ENCODE peak calls at places on chromosomes 13 and 19, in four cellular contexts. Q is tibial nerve, C is AG04450, S is ovary. M is an unnamed sample. For H3K27me3, the result is how much of the 10 kb centered on the place peaks cover.

GRCh38 chr13:109180905-109181425 is 551.6 kb downstream of the MYO16 start:
- DNase-seq in Q (no peak), S (no peak), C (peak), M (no peak)

GRCh38 chr13:19862511-19863313 is 737 bp downstream of the ZMYM5 start:
- DNase-seq in S (no peak), Q (no peak), C (no peak), M (peak)

GRCh38 chr13:42878721-42879120 is 97.3 kb downstream of the FAM216B start:
- DNase-seq in C (no peak), S (no peak), Q (no peak), M (no peak)

GRCh38 chr19:17328517-17329060 is 6.1 kb downstream of the ANO8 start:
- DNase-seq in Q (no peak), S (no peak), C (no peak), M (no peak)

GRCh38 chr19:33988601-33989000 is 183.7 kb upstream of the LSM14A start:
- DNase-seq in C (no peak), S (no peak), Q (no peak), M (no peak)

GRCh38 chr19:11422163-11423068 is 3.3 kb upstream of the RGL3 start:
- DNase-seq in Q (peak), C (no peak), S (peak), M (peak)

GRCh38 chr19:5694952-5695648 is 5.0 kb downstream of the RPL36 start:
- DNase-seq in S (peak), Q (no peak), C (no peak), M (no peak)

GRCh38 chr19:799076-799881 is 2.0 kb downstream of the PTBP1 start:
- DNase-seq in Q (no peak), C (no peak), S (peak), M (no peak)

GRCh38 chr13:30464496-30465351 is 1.0 kb downstream of the HMGB1 start:
- DNase-seq in Q (peak), C (peak), S (peak), M (peak)

GRCh38 chr13:44649118-44649455 is 73.0 kb upstream of the TSC22D1 start:
- DNase-seq in Q (no peak), C (no peak), S (no peak), M (no peak)

GRCh38 chr13:64457976-64458375 is 2772.2 kb downstream of the PCDH9 start:
- DNase-seq in Q (no peak), S (no peak), C (no peak), M (no peak)

GRCh38 chr13:54194233-54195024 is 1165.8 kb downstream of the OLFM4 start:
- DNase-seq in Q (no peak), C (no peak), S (no peak), M (no peak)

GRCh38 chr13:42970824-42971669 is 21.0 kb downstream of the EPSTI1 start:
- DNase-seq in C (no peak), Q (no peak), S (no peak), M (no peak)

DNA sequence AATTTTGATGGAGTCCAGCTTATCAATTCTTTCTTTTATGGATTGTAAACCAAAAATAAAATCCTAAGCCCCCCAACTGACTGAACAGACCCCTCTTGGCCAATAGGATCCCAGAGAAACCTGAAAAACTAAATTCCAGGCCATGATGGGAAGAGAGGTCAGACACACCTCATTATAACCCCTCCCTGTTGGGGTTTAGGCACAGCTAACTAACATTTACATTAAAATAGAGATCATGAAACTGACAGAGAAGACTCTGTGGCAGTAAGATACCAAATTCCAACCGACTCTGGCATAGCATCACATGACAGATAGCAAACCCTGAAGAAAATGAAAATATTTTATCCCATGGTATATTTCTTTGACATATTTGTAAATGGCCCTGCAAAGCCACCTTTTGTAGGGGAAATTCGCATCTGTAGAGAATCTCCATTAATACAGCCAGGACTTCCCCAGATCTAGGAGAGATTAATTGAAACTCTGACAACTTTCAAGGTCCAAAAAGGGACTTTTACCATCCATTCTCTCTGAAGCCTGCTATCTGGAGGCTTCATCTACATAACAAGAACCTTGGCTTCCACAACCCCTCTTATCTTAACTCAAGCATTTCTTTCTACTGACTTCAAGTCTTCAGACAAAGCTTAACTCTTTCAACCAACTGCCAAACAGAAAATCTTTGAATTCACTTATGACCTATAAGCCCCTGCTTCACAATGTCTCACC is 27.0 kb upstream of the GAS6 start:
- DNase-seq in C (no peak), S (no peak), Q (no peak), M (no peak)
- H3K27me3 ChIP-seq in C (under half), S (under half), Q (under half), M (under half)

DNA sequence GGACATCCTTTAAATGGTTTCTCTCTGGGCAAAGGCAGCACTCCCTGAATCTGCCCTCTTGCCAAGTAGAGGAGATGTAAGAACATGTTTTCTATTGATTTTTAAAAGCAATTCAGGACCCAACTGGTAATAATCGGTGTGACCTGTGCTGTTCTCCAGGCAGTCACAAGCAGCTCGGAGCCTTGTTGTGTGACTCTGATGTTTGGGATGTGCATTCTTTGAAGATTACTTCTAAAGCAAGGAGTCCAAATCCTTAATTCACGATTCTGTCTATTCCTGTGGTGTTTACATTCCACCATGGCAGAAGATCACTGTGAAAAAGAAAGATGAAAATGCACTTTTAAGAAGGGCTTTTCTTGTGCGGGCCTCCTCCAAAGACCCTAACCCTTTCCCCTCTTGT is 122.3 kb upstream of the ZNF536 start:
- DNase-seq in S (no peak), C (no peak), Q (no peak), M (no peak)
- H3K27me3 ChIP-seq in S (under half), C (under half), Q (under half), M (half or more)

DNA sequence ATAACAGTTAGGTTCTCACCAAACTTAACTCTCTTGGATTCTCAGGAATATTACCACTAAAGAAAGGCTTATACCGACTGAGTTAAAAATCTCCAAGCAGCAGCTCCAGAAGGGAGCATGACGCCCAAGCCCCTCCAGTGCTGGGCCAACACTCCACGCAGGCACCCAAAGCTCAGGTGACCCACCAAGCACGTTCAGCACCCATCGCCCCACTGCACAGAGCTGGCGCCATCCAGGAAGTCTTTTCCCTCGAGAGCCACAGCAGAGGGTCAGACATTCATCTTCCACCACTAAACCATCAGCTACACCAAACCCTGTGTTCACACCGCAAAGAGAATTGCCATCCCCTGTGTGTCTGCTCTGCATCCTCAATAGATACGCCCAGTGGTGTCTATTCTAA is 65.7 kb downstream of the SOX1 start:
- DNase-seq in C (no peak), Q (no peak), S (no peak), M (no peak)
- H3K27me3 ChIP-seq in C (under half), Q (under half), S (under half), M (under half)

GRCh38 chr19:7730286-7731217 is 1.4 kb downstream of the CLEC4G start:
- DNase-seq in C (no peak), S (no peak), Q (no peak), M (no peak)
- H3K27me3 ChIP-seq in C (under half), S (under half), Q (under half), M (under half)

GRCh38 chr19:41587838-41588210 is 11.9 kb downstream of the CEACAM21 start:
- DNase-seq in C (no peak), Q (no peak), S (no peak), M (no peak)

GRCh38 chr19:41587101-41587837 is 11.3 kb downstream of the CEACAM21 start:
- DNase-seq in C (no peak), S (no peak), Q (no peak), M (no peak)

GRCh38 chr19:41586064-41586463 is 10.1 kb downstream of the CEACAM21 start:
- DNase-seq in C (no peak), S (no peak), Q (no peak), M (no peak)

GRCh38 chr19:41584931-41585330 is 9.0 kb downstream of the CEACAM21 start:
- DNase-seq in Q (no peak), C (no peak), S (no peak), M (no peak)

GRCh38 chr19:41584260-41584810 is 8.4 kb downstream of the CEACAM21 start:
- DNase-seq in S (no peak), Q (no peak), C (no peak), M (no peak)
- H3K27me3 ChIP-seq in S (under half), Q (under half), C (under half), M (under half)

GRCh38 chr19:56837892-56838679 is 2.4 kb downstream of the PEG3 start:
- DNase-seq in Q (peak), S (peak), C (no peak), M (peak)
- H3K27me3 ChIP-seq in Q (under half), S (under half), C (under half), M (under half)

DNA sequence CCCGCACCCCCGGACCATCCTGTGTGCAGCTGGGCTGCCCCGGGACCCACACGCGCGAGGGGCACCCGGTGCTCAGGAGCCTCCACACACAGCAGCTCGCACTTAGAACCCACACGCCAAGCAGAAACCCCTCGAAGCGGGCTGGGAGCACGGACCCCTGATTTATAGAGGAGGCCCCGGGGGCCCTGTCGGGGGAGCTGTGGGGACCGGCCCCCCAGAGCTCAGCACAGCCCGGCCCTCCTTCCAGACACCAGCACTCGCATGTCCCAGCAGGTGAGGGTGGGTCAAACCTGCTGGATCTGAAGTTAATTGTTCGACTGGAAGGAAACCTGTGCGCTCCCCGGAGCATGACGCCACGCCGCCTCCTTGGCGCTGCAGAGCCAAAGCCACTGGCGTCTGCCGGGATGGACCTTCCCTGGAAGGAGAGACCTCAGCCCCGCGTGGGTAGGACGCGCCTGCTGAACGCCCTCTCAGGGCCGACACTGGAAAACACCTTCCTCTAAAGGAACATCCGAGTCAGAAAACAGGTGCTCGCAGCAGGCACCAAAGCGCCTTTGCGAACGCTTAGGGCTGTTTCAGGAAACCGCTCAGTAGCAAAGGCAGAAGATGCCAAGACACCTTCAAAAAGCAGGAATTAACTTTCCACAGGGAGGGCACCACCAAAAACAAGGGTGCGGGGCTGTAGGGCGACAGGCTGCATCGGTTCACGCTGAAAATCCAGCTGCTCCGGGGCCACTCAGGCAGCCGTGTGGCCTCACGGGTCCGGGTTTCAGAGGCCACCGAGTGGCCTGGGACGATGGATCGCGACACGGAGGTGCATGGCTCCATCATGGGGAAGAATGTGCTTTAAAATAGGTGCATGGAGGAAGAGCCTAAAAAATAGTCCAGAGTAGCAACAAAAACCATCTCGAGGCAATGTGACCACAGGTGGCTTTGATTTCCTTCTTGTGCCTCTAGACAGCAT is 37.8 kb upstream of the GRTP1 start:
- DNase-seq in S (no peak), Q (no peak), C (no peak), M (no peak)
- H3K27me3 ChIP-seq in S (under half), Q (under half), C (under half), M (under half)

GRCh38 chr13:36912983-36913382 is 7.1 kb downstream of the SMAD9 start:
- DNase-seq in S (no peak), Q (no peak), C (no peak), M (no peak)

GRCh38 chr13:36915891-36916640 is 4.0 kb downstream of the SMAD9 start:
- DNase-seq in S (no peak), C (no peak), Q (no peak), M (no peak)

GRCh38 chr13:36915106-36915505 is 4.9 kb downstream of the SMAD9 start:
- DNase-seq in S (no peak), C (no peak), Q (no peak), M (no peak)

GRCh38 chr13:36913463-36913862 is 6.6 kb downstream of the SMAD9 start:
- DNase-seq in C (no peak), Q (no peak), S (no peak), M (no peak)

GRCh38 chr13:36914648-36915047 is 5.4 kb downstream of the SMAD9 start:
- DNase-seq in C (no peak), S (no peak), Q (no peak), M (no peak)
- H3K27me3 ChIP-seq in C (under half), S (under half), Q (under half), M (under half)

DNA sequence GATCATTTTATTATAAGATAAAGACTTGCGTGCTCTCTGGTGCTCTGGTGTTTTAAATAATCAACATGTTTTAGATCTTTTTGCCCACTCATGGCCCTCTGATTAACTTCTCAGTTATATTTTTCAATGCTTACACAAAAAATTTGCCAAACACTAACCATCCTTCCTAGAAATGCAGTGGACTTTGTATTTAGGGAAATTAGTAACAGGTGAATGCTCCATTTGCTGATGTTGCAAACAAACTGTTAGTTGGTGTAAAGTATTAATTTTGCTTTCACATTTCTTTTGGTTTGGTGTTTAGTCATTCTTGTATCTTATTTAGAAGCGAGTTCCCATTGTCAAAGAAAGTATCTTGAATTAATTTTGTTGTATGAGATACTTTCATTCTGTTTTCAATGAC is 2.7 kb downstream of the KL start:
- DNase-seq in S (no peak), C (no peak), Q (no peak), M (no peak)
- H3K27me3 ChIP-seq in S (under half), C (half or more), Q (under half), M (under half)

GRCh38 chr13:94683426-94683825 is 28.9 kb downstream of the SOX21 start:
- DNase-seq in Q (no peak), C (no peak), S (no peak), M (no peak)

GRCh38 chr13:94679614-94680013 is 32.7 kb downstream of the SOX21 start:
- DNase-seq in S (no peak), Q (no peak), C (no peak), M (no peak)

GRCh38 chr13:94678845-94679244 is 33.5 kb downstream of the SOX21 start:
- DNase-seq in S (no peak), C (no peak), Q (no peak), M (no peak)

GRCh38 chr13:94677799-94678198 is 34.5 kb downstream of the SOX21 start:
- DNase-seq in Q (no peak), C (no peak), S (no peak), M (no peak)

GRCh38 chr13:94682229-94682628 is 30.1 kb downstream of the SOX21 start:
- DNase-seq in C (no peak), S (no peak), Q (no peak), M (no peak)
- H3K27me3 ChIP-seq in C (under half), S (under half), Q (under half), M (under half)

M was measured in heart right ventricle.